ENCODE peak calls at places on chromosomes 3 and 15, in five cellular contexts. T, L, Z, P and S are unnamed samples.
A peak's percentile ranks its signal among the peaks of the same experiment; 100 is the strongest.

GRCh38 chr15:36571301-36571700 is 8.1 kb upstream of the CDIN1 start:
- DNase-seq in P (no peak), Z (no peak), L (no peak), T (no peak), S (no peak)

GRCh38 chr15:33067456-33067855 is 127.1 kb downstream of the FMN1 start:
- DNase-seq in L (no peak), Z (no peak), P (no peak), T (no peak), S (no peak)

GRCh38 chr15:47972738-47973137 is 148.1 kb upstream of the SLC24A5 start:
- DNase-seq in T (no peak), Z (no peak), L (no peak), P (no peak), S (no peak)

GRCh38 chr3:45686850-45687249 is 2.3 kb upstream of the SACM1L start:
- DNase-seq in Z (no peak), L (no peak), T (no peak), P (no peak), S (no peak)

GRCh38 chr15:80579611-80580010 is 115.5 kb upstream of the ABHD17C start:
- DNase-seq in L (no peak), P (no peak), Z (no peak), T (no peak), S (no peak)

GRCh38 chr15:59105839-59106238 is 893 bp downstream of the CCNB2 start:
- DNase-seq in Z (no peak), L (no peak), P (no peak), T (no peak), S (no peak)

GRCh38 chr3:186487819-186488218 is 56.4 kb downstream of the CRYGS start:
- DNase-seq in P (no peak), T (peak; percentile 18), Z (no peak), L (no peak), S (no peak)

GRCh38 chr3:16884748-16885587 is at the start of gene PLCL2:
- DNase-seq in Z (no peak), L (peak; percentile 84), P (no peak), T (peak; percentile 35), S (peak; percentile 4)

GRCh38 chr3:62604301-62604700 is 231.0 kb upstream of the FEZF2 start:
- DNase-seq in Z (no peak), T (no peak), P (no peak), L (no peak), S (no peak)

GRCh38 chr15:72796210-72796514 is 12.6 kb upstream of the ADPGK start:
- DNase-seq in T (no peak), P (no peak), L (no peak), Z (no peak), S (peak; percentile 9)

GRCh38 chr3:16521580-16521941 is 8.1 kb upstream of the RFTN1 start:
- DNase-seq in Z (no peak), T (no peak), L (no peak), P (no peak), S (no peak)

GRCh38 chr15:53611145-53611920 is 148.1 kb downstream of the WDR72 start:
- DNase-seq in P (peak; percentile 27), L (no peak), T (no peak), Z (no peak), S (no peak)

GRCh38 chr3:77620009-77620408 is 580.1 kb downstream of the ROBO2 start:
- DNase-seq in P (peak; percentile 4), Z (no peak), T (no peak), L (no peak), S (no peak)

GRCh38 chr3:187368251-187368733 is at the start of gene RTP4:
- DNase-seq in Z (peak; percentile 58), L (peak; percentile 56), P (no peak), T (no peak), S (no peak)

GRCh38 chr15:52095597-52096262 is 16.8 kb downstream of the BCL2L10 start:
- DNase-seq in T (no peak), Z (no peak), P (no peak), L (no peak), S (no peak)

GRCh38 chr3:42402394-42403100 is 7.9 kb downstream of the LYZL4 start:
- DNase-seq in L (no peak), T (no peak), Z (no peak), P (no peak), S (no peak)

GRCh38 chr15:40927497-40928346 is 1.4 kb upstream of the DLL4 start:
- DNase-seq in Z (no peak), L (peak; percentile 37), T (no peak), P (no peak), S (no peak)

GRCh38 chr3:185900228-185900627 is 37.6 kb downstream of the TRA2B start:
- DNase-seq in T (no peak), P (peak; percentile 48), L (no peak), Z (no peak), S (no peak)

GRCh38 chr15:61916104-61916503 is 144.1 kb downstream of the VPS13C start:
- DNase-seq in T (no peak), P (no peak), Z (no peak), L (no peak), S (no peak)

GRCh38 chr3:14605070-14605469 is 46.5 kb upstream of the CCDC174 start:
- DNase-seq in Z (no peak), T (no peak), L (no peak), P (no peak), S (no peak)

GRCh38 chr15:48721061-48721810 is 75.7 kb upstream of the FBN1 start:
- DNase-seq in P (no peak), T (no peak), L (no peak), Z (no peak), S (no peak)

GRCh38 chr3:42663581-42664442 is 10.3 kb downstream of the ZBTB47 start:
- DNase-seq in Z (no peak), T (no peak), P (no peak), L (no peak), S (no peak)

GRCh38 chr3:40044487-40044886 is 235.1 kb downstream of the MYRIP start:
- DNase-seq in T (no peak), Z (no peak), L (no peak), P (no peak), S (no peak)

GRCh38 chr15:59751552-59752413 is 62.7 kb upstream of the BNIP2 start:
- DNase-seq in P (no peak), Z (no peak), T (no peak), L (no peak), S (peak; percentile 8)

GRCh38 chr3:152373379-152373778 is 104.7 kb downstream of the MBNL1 start:
- DNase-seq in P (no peak), T (no peak), L (no peak), Z (no peak), S (no peak)

GRCh38 chr3:127101411-127102067 is 91.4 kb upstream of the PRR23E start:
- DNase-seq in P (no peak), Z (no peak), T (peak; percentile 79), L (no peak), S (no peak)

GRCh38 chr15:31461375-31461774 is 134.7 kb downstream of the KLF13 start:
- DNase-seq in Z (no peak), L (peak; percentile 10), P (no peak), T (no peak), S (no peak)

GRCh38 chr3:15382405-15382923 is 44.9 kb downstream of the METTL6 start:
- DNase-seq in L (no peak), T (no peak), P (no peak), Z (no peak), S (no peak)

GRCh38 chr15:39597751-39598185 is 16.9 kb downstream of the THBS1 start:
- DNase-seq in P (peak; percentile 93), Z (no peak), T (no peak), L (no peak), S (no peak)

GRCh38 chr15:75639191-75639708 is 774 bp downstream of the IMP3 start:
- DNase-seq in Z (no peak), L (no peak), P (no peak), T (no peak), S (no peak)

GRCh38 chr3:98705212-98705611 is 57.9 kb upstream of the ST3GAL6 start:
- DNase-seq in Z (no peak), T (no peak), L (no peak), P (no peak), S (no peak)

GRCh38 chr3:66582721-66583141 is 81.9 kb upstream of the LRIG1 start:
- DNase-seq in P (no peak), Z (peak; percentile 72), T (no peak), L (peak; percentile 43), S (no peak)

GRCh38 chr15:101453123-101454120 is 36.1 kb downstream of the PCSK6 start:
- DNase-seq in P (no peak), Z (no peak), L (no peak), T (no peak), S (no peak)